ENCODE peak calls at places on chromosomes 13 and 19, in six cellular contexts. One of them, this sample, is unnamed.

GRCh38 chr19:18386543-18387251 is 739 bp downstream of the GDF15 start:
- DNase-seq in A549: peak; percentile 46
- DNase-seq in CD8-positive, alpha-beta T cell: no peak
- DNase-seq in tibial nerve: peak; percentile 22
- DNase-seq in heart left ventricle: no peak
- DNase-seq in right atrium auricular region: no peak
- DNase-seq in this sample: no peak

GRCh38 chr13:102816633-102817032 is 17.7 kb downstream of the BIVM start:
- DNase-seq in A549: no peak
- DNase-seq in CD8-positive, alpha-beta T cell: no peak
- DNase-seq in tibial nerve: no peak
- DNase-seq in heart left ventricle: no peak
- DNase-seq in right atrium auricular region: no peak
- DNase-seq in this sample: no peak

GRCh38 chr19:10543420-10544241 is at the start of gene ATG4D:
- DNase-seq in A549: peak; percentile 60
- DNase-seq in CD8-positive, alpha-beta T cell: peak; percentile 66
- DNase-seq in tibial nerve: peak; percentile 56
- DNase-seq in heart left ventricle: peak; percentile 84
- DNase-seq in right atrium auricular region: no peak
- DNase-seq in this sample: peak; percentile 96

GRCh38 chr19:18252370-18252717 is 21.9 kb downstream of the IQCN start:
- DNase-seq in A549: no peak
- DNase-seq in CD8-positive, alpha-beta T cell: no peak
- DNase-seq in tibial nerve: no peak
- DNase-seq in heart left ventricle: no peak
- DNase-seq in right atrium auricular region: no peak
- DNase-seq in this sample: no peak

GRCh38 chr13:39818953-39819352 is 163.5 kb downstream of the COG6 start:
- DNase-seq in A549: no peak
- DNase-seq in CD8-positive, alpha-beta T cell: no peak
- DNase-seq in tibial nerve: peak; percentile 16
- DNase-seq in heart left ventricle: no peak
- DNase-seq in right atrium auricular region: no peak
- DNase-seq in this sample: no peak

GRCh38 chr13:111972261-111972780 is 94.6 kb upstream of the SOX1 start:
- DNase-seq in A549: no peak
- DNase-seq in CD8-positive, alpha-beta T cell: no peak
- DNase-seq in tibial nerve: no peak
- DNase-seq in heart left ventricle: no peak
- DNase-seq in right atrium auricular region: no peak
- DNase-seq in this sample: peak; percentile 59

GRCh38 chr13:20495087-20496023 is 30.3 kb downstream of the CRYL1 start:
- DNase-seq in A549: peak; percentile 65
- DNase-seq in CD8-positive, alpha-beta T cell: peak; percentile 33
- DNase-seq in tibial nerve: peak; percentile 63
- DNase-seq in heart left ventricle: peak; percentile 36
- DNase-seq in right atrium auricular region: peak; percentile 76
- DNase-seq in this sample: no peak

GRCh38 chr19:54162241-54162805 is 2.8 kb upstream of the LENG1 start:
- DNase-seq in A549: peak; percentile 89
- DNase-seq in CD8-positive, alpha-beta T cell: peak; percentile 52
- DNase-seq in tibial nerve: peak; percentile 73
- DNase-seq in heart left ventricle: peak; percentile 89
- DNase-seq in right atrium auricular region: peak; percentile 83
- DNase-seq in this sample: peak; percentile 93

GRCh38 chr19:31352782-31353651 is 3.8 kb upstream of the TSHZ3 start:
- DNase-seq in A549: no peak
- DNase-seq in CD8-positive, alpha-beta T cell: no peak
- DNase-seq in tibial nerve: no peak
- DNase-seq in heart left ventricle: no peak
- DNase-seq in right atrium auricular region: no peak
- DNase-seq in this sample: no peak

GRCh38 chr13:49220035-49220855 is at the start of gene MLNR:
- DNase-seq in A549: peak; percentile 68
- DNase-seq in CD8-positive, alpha-beta T cell: no peak
- DNase-seq in tibial nerve: no peak
- DNase-seq in heart left ventricle: no peak
- DNase-seq in right atrium auricular region: peak; percentile 55
- DNase-seq in this sample: peak; percentile 68

GRCh38 chr13:22883961-22884360 is 296.8 kb upstream of the SGCG start:
- DNase-seq in A549: no peak
- DNase-seq in CD8-positive, alpha-beta T cell: no peak
- DNase-seq in tibial nerve: no peak
- DNase-seq in heart left ventricle: no peak
- DNase-seq in right atrium auricular region: no peak
- DNase-seq in this sample: no peak

GRCh38 chr19:17205237-17206140 is 9.7 kb upstream of the USE1 start:
- DNase-seq in A549: peak; percentile 72
- DNase-seq in CD8-positive, alpha-beta T cell: peak; percentile 44
- DNase-seq in tibial nerve: peak; percentile 38
- DNase-seq in heart left ventricle: peak; percentile 49
- DNase-seq in right atrium auricular region: no peak
- DNase-seq in this sample: peak; percentile 86

GRCh38 chr19:4388171-4389063 is 11.9 kb downstream of the SH3GL1 start:
- DNase-seq in A549: no peak
- DNase-seq in CD8-positive, alpha-beta T cell: no peak
- DNase-seq in tibial nerve: no peak
- DNase-seq in heart left ventricle: no peak
- DNase-seq in right atrium auricular region: no peak
- DNase-seq in this sample: no peak

GRCh38 chr19:7665076-7665475 is 3.8 kb upstream of the RETN start:
- DNase-seq in A549: no peak
- DNase-seq in CD8-positive, alpha-beta T cell: no peak
- DNase-seq in tibial nerve: no peak
- DNase-seq in heart left ventricle: no peak
- DNase-seq in right atrium auricular region: no peak
- DNase-seq in this sample: no peak

GRCh38 chr19:5828661-5829566 is 10.6 kb downstream of the FUT6 start:
- DNase-seq in A549: no peak
- DNase-seq in CD8-positive, alpha-beta T cell: no peak
- DNase-seq in tibial nerve: no peak
- DNase-seq in heart left ventricle: peak; percentile 54
- DNase-seq in right atrium auricular region: no peak
- DNase-seq in this sample: no peak

GRCh38 chr13:98416408-98416807 is 160.5 kb downstream of the STK24 start:
- DNase-seq in A549: no peak
- DNase-seq in CD8-positive, alpha-beta T cell: no peak
- DNase-seq in tibial nerve: no peak
- DNase-seq in heart left ventricle: no peak
- DNase-seq in right atrium auricular region: no peak
- DNase-seq in this sample: peak; percentile 86

GRCh38 chr19:58429745-58430144 is 10.2 kb downstream of the ZNF132 start:
- DNase-seq in A549: no peak
- DNase-seq in CD8-positive, alpha-beta T cell: no peak
- DNase-seq in tibial nerve: no peak
- DNase-seq in heart left ventricle: no peak
- DNase-seq in right atrium auricular region: no peak
- DNase-seq in this sample: no peak

GRCh38 chr19:34667349-34668076 is 9.4 kb downstream of the SCGB2B2 start:
- DNase-seq in A549: no peak
- DNase-seq in CD8-positive, alpha-beta T cell: no peak
- DNase-seq in tibial nerve: no peak
- DNase-seq in heart left ventricle: no peak
- DNase-seq in right atrium auricular region: no peak
- DNase-seq in this sample: peak; percentile 75

GRCh38 chr19:42069619-42070293 is at the start of gene GRIK5:
- DNase-seq in A549: no peak
- DNase-seq in CD8-positive, alpha-beta T cell: no peak
- DNase-seq in tibial nerve: no peak
- DNase-seq in heart left ventricle: no peak
- DNase-seq in right atrium auricular region: no peak
- DNase-seq in this sample: no peak

GRCh38 chr19:15432018-15432494 is 13.3 kb upstream of the AKAP8L start:
- DNase-seq in A549: no peak
- DNase-seq in CD8-positive, alpha-beta T cell: no peak
- DNase-seq in tibial nerve: no peak
- DNase-seq in heart left ventricle: no peak
- DNase-seq in right atrium auricular region: no peak
- DNase-seq in this sample: no peak

GRCh38 chr13:72886272-72887062 is 104.5 kb downstream of the PIBF1 start:
- DNase-seq in A549: no peak
- DNase-seq in CD8-positive, alpha-beta T cell: no peak
- DNase-seq in tibial nerve: no peak
- DNase-seq in heart left ventricle: no peak
- DNase-seq in right atrium auricular region: no peak
- DNase-seq in this sample: no peak

GRCh38 chr19:40650749-40651305 is 39.6 kb downstream of the NUMBL start:
- DNase-seq in A549: no peak
- DNase-seq in CD8-positive, alpha-beta T cell: no peak
- DNase-seq in tibial nerve: no peak
- DNase-seq in heart left ventricle: no peak
- DNase-seq in right atrium auricular region: peak; percentile 80
- DNase-seq in this sample: no peak

DNA sequence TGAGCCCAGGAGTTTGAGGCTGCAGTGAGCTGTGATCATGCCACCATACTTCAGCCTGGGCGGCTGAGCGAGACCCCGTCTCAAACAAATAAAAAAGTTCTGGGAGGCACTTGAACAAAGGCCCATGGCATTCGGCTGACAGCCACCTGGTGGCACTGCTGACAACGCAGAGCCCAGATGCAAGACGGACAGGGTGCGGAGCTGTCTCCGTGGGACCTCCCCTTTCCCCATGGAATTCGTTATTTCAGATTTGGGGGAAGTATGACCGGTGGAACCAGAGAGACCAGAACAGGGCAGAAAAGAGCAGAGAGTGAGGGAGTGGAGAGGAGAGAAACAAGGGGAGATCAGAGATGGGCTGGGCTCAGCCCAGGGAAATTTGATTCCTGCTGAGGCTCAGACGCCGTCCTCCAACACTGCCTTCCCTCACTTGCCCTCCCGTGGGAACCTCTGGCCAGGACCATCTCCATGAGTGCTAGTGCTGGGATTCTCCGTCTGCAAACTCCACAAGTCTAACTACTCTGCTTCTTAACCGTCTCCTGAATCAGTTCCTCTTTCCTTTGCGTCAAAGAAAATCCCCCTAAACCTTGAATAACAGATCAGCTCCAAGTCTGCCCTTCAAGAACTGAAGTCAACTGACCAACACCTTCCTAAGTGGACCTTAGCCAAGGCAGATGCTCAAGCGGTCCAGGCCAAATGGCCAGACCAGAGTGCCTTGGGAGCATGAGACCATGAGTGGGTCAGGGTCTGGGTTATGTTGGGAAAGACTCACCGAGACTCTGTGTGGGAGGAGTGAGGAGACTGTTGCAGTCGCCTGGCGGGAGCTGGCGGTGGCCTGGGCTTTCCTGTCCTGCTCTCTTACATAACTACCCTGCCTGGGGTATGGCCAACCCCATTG is 11.9 kb upstream of the ATF5 start:
- DNase-seq in A549: no peak
- DNase-seq in CD8-positive, alpha-beta T cell: no peak
- DNase-seq in tibial nerve: no peak
- DNase-seq in heart left ventricle: no peak
- DNase-seq in right atrium auricular region: no peak
- DNase-seq in this sample: no peak
- TF ChIP-seq CTCF in A549: peak; percentile 23
- TF ChIP-seq CTCF in CD8-positive, alpha-beta T cell: no peak
- TF ChIP-seq CTCF in tibial nerve: no peak
- TF ChIP-seq CTCF in heart left ventricle: no peak
- TF ChIP-seq CTCF in right atrium auricular region: no peak
- TF ChIP-seq CTCF in this sample: peak; percentile 11

GRCh38 chr13:26540319-26540718 is 17.2 kb upstream of the WASF3 start:
- DNase-seq in A549: no peak
- DNase-seq in CD8-positive, alpha-beta T cell: no peak
- DNase-seq in tibial nerve: no peak
- DNase-seq in heart left ventricle: no peak
- DNase-seq in right atrium auricular region: no peak
- DNase-seq in this sample: no peak
- H3K4me1 ChIP-seq in A549: no peaks in the 10 kb centered on the region
- H3K4me1 ChIP-seq in CD8-positive, alpha-beta T cell: no peaks in the 10 kb centered on the region
- H3K4me1 ChIP-seq in tibial nerve: no peaks in the 10 kb centered on the region
- H3K4me1 ChIP-seq in heart left ventricle: no peaks in the 10 kb centered on the region
- H3K4me1 ChIP-seq in right atrium auricular region: no peaks in the 10 kb centered on the region
- H3K4me1 ChIP-seq in this sample: no peaks in the 10 kb centered on the region

GRCh38 chr19:12350890-12351197 is 14.6 kb downstream of the ZNF442 start:
- DNase-seq in A549: no peak
- DNase-seq in CD8-positive, alpha-beta T cell: no peak
- DNase-seq in tibial nerve: no peak
- DNase-seq in heart left ventricle: no peak
- DNase-seq in right atrium auricular region: no peak
- DNase-seq in this sample: no peak
- H3K4me3 ChIP-seq in A549: no peak overlapping the region
- H3K4me3 ChIP-seq in CD8-positive, alpha-beta T cell: no peak overlapping the region
- H3K4me3 ChIP-seq in tibial nerve: no peak overlapping the region
- H3K4me3 ChIP-seq in heart left ventricle: no peak overlapping the region
- H3K4me3 ChIP-seq in right atrium auricular region: no peak overlapping the region
- H3K4me3 ChIP-seq in this sample: no peak overlapping the region

GRCh38 chr13:99450416-99450815 is 50.9 kb upstream of the TM9SF2 start:
- DNase-seq in A549: no peak
- DNase-seq in CD8-positive, alpha-beta T cell: no peak
- DNase-seq in tibial nerve: no peak
- DNase-seq in heart left ventricle: no peak
- DNase-seq in right atrium auricular region: no peak
- DNase-seq in this sample: no peak

GRCh38 chr13:99459101-99459500 is 42.2 kb upstream of the TM9SF2 start:
- DNase-seq in A549: peak; percentile 14
- DNase-seq in CD8-positive, alpha-beta T cell: no peak
- DNase-seq in tibial nerve: no peak
- DNase-seq in heart left ventricle: no peak
- DNase-seq in right atrium auricular region: no peak
- DNase-seq in this sample: no peak

GRCh38 chr13:99454518-99455183 is 46.6 kb upstream of the TM9SF2 start:
- DNase-seq in A549: no peak
- DNase-seq in CD8-positive, alpha-beta T cell: no peak
- DNase-seq in tibial nerve: no peak
- DNase-seq in heart left ventricle: no peak
- DNase-seq in right atrium auricular region: no peak
- DNase-seq in this sample: no peak
- TF ChIP-seq CTCF in A549: no peak
- TF ChIP-seq CTCF in CD8-positive, alpha-beta T cell: no peak
- TF ChIP-seq CTCF in tibial nerve: no peak
- TF ChIP-seq CTCF in heart left ventricle: no peak
- TF ChIP-seq CTCF in right atrium auricular region: no peak
- TF ChIP-seq CTCF in this sample: no peak

GRCh38 chr13:110913911-110914292 is 967 bp downstream of the ANKRD10 start:
- DNase-seq in A549: no peak
- DNase-seq in CD8-positive, alpha-beta T cell: no peak
- DNase-seq in tibial nerve: no peak
- DNase-seq in heart left ventricle: no peak
- DNase-seq in right atrium auricular region: peak; percentile 70
- DNase-seq in this sample: no peak

GRCh38 chr13:110912651-110913051 is 2.2 kb downstream of the ANKRD10 start:
- DNase-seq in A549: peak; percentile 12
- DNase-seq in CD8-positive, alpha-beta T cell: no peak
- DNase-seq in tibial nerve: no peak
- DNase-seq in heart left ventricle: no peak
- DNase-seq in right atrium auricular region: no peak
- DNase-seq in this sample: no peak

GRCh38 chr13:110914293-110915056 is 394 bp downstream of the ANKRD10 start:
- DNase-seq in A549: peak; percentile 75
- DNase-seq in CD8-positive, alpha-beta T cell: peak; percentile 41
- DNase-seq in tibial nerve: peak; percentile 52
- DNase-seq in heart left ventricle: peak; percentile 87
- DNase-seq in right atrium auricular region: peak; percentile 72
- DNase-seq in this sample: peak; percentile 92

GRCh38 chr13:110911880-110912279 is 3.0 kb downstream of the ANKRD10 start:
- DNase-seq in A549: no peak
- DNase-seq in CD8-positive, alpha-beta T cell: no peak
- DNase-seq in tibial nerve: no peak
- DNase-seq in heart left ventricle: no peak
- DNase-seq in right atrium auricular region: no peak
- DNase-seq in this sample: no peak

GRCh38 chr13:110913322-110913721 is 1.5 kb downstream of the ANKRD10 start:
- DNase-seq in A549: no peak
- DNase-seq in CD8-positive, alpha-beta T cell: no peak
- DNase-seq in tibial nerve: no peak
- DNase-seq in heart left ventricle: no peak
- DNase-seq in right atrium auricular region: no peak
- DNase-seq in this sample: no peak
- H3K4me1 ChIP-seq in A549: peaks cover 35% of the 10 kb centered on the region
- H3K4me1 ChIP-seq in CD8-positive, alpha-beta T cell: peaks cover 36% of the 10 kb centered on the region
- H3K4me1 ChIP-seq in tibial nerve: peaks cover 37% of the 10 kb centered on the region
- H3K4me1 ChIP-seq in heart left ventricle: peaks cover 61% of the 10 kb centered on the region
- H3K4me1 ChIP-seq in right atrium auricular region: no peaks in the 10 kb centered on the region
- H3K4me1 ChIP-seq in this sample: peaks cover 58% of the 10 kb centered on the region

This sample was measured in upper lobe of right lung.